ENCODE peak calls at places on chromosome 13, in five cellular contexts. O is central memory CD4-positive, alpha-beta T cell; C is kidney tubule cell; K is T-helper 17 cell; V is colonic mucosa. W is an unnamed sample.
A peak's percentile ranks its signal among the peaks of the same experiment; 100 is the strongest.

GRCh38 chr13:94169783-94170513 is 309.5 kb downstream of the DCT start:
- DNase-seq in C (no peak), K (no peak), O (no peak), V (no peak), W (no peak)

GRCh38 chr13:110209950-110210603 is 96.9 kb downstream of the COL4A1 start:
- DNase-seq in K (no peak), C (peak; percentile 27), O (no peak), V (no peak), W (no peak)

GRCh38 chr13:59823495-59823894 is 340.2 kb downstream of the DIAPH3 start:
- DNase-seq in K (no peak), V (no peak), C (peak; percentile 75), O (no peak), W (no peak)

GRCh38 chr13:95480131-95480545 is 72.4 kb upstream of the CLDN10 start:
- DNase-seq in C (no peak), K (no peak), O (no peak), V (no peak), W (no peak)

GRCh38 chr13:84399320-84400085 is 517.2 kb upstream of the SLITRK1 start:
- DNase-seq in K (no peak), O (no peak), C (no peak), V (no peak), W (no peak)

GRCh38 chr13:77930430-77930829 is 11.8 kb upstream of the EDNRB start:
- DNase-seq in K (no peak), O (no peak), C (no peak), V (no peak), W (no peak)

GRCh38 chr13:24865158-24865557 is 101.2 kb downstream of the RNF17 start:
- DNase-seq in C (no peak), K (no peak), O (no peak), V (no peak), W (no peak)

GRCh38 chr13:33676700-33677048 is 141.3 kb upstream of the RFC3 start:
- DNase-seq in C (peak; percentile 65), O (no peak), V (peak; percentile 70), K (no peak), W (peak; percentile 64)

GRCh38 chr13:46172531-46172991 is 9.4 kb downstream of the LCP1 start:
- DNase-seq in V (no peak), K (peak; percentile 23), O (peak; percentile 84), C (peak; percentile 44), W (no peak)

GRCh38 chr13:38577048-38577447 is 109.8 kb upstream of the FREM2 start:
- DNase-seq in V (no peak), C (no peak), K (no peak), O (no peak), W (no peak)

GRCh38 chr13:60402022-60402421 is 5.0 kb downstream of the TDRD3 start:
- DNase-seq in O (no peak), C (peak; percentile 73), V (no peak), K (no peak), W (no peak)

GRCh38 chr13:45481688-45482087 is 16.9 kb downstream of the COG3 start:
- DNase-seq in O (no peak), K (no peak), V (no peak), C (no peak), W (no peak)

GRCh38 chr13:73129023-73129422 is 70.2 kb downstream of the KLF5 start:
- DNase-seq in V (peak; percentile 3), O (no peak), K (no peak), C (no peak), W (no peak)

GRCh38 chr13:111941845-111942447 is 125.0 kb upstream of the SOX1 start:
- DNase-seq in O (no peak), K (no peak), V (no peak), C (no peak), W (no peak)

GRCh38 chr13:53601181-53601580 is 572.6 kb downstream of the OLFM4 start:
- DNase-seq in O (no peak), K (no peak), C (no peak), V (no peak), W (no peak)